ENCODE peak calls at places on chromosomes 5 and 9, in nine cellular contexts. One of them, this sample, is unnamed.

GRCh38 chr9:126617740-126618133 is 4.0 kb downstream of the LMX1B start:
- DNase-seq in heart left ventricle: no peak
- DNase-seq in progenitor cell of endocrine pancreas: no peak
- DNase-seq in NB4: no peak
- DNase-seq in coronary artery: no peak
- DNase-seq in Peyer's patch: peak
- DNase-seq in GM13976: no peak
- DNase-seq in endothelial cell: no peak
- DNase-seq in HepG2: no peak
- DNase-seq in this sample: no peak

GRCh38 chr9:89446440-89447310 is 51.2 kb downstream of the SEMA4D start:
- DNase-seq in heart left ventricle: peak
- DNase-seq in progenitor cell of endocrine pancreas: no peak
- DNase-seq in NB4: no peak
- DNase-seq in coronary artery: no peak
- DNase-seq in Peyer's patch: peak
- DNase-seq in GM13976: no peak
- DNase-seq in endothelial cell: no peak
- DNase-seq in HepG2: no peak
- DNase-seq in this sample: no peak

GRCh38 chr5:111119856-111120255 is 27.7 kb downstream of the WDR36 start:
- DNase-seq in heart left ventricle: no peak
- DNase-seq in progenitor cell of endocrine pancreas: no peak
- DNase-seq in NB4: no peak
- DNase-seq in coronary artery: no peak
- DNase-seq in Peyer's patch: no peak
- DNase-seq in GM13976: no peak
- DNase-seq in endothelial cell: no peak
- DNase-seq in HepG2: no peak
- DNase-seq in this sample: no peak

GRCh38 chr5:117295941-117296340 is 721.3 kb upstream of the SEMA6A start:
- DNase-seq in heart left ventricle: no peak
- DNase-seq in progenitor cell of endocrine pancreas: no peak
- DNase-seq in NB4: no peak
- DNase-seq in coronary artery: no peak
- DNase-seq in Peyer's patch: no peak
- DNase-seq in GM13976: no peak
- DNase-seq in endothelial cell: no peak
- DNase-seq in HepG2: no peak
- DNase-seq in this sample: no peak

GRCh38 chr9:119026120-119026519 is 343.1 kb downstream of the BRINP1 start:
- DNase-seq in heart left ventricle: peak
- DNase-seq in progenitor cell of endocrine pancreas: no peak
- DNase-seq in NB4: no peak
- DNase-seq in coronary artery: peak
- DNase-seq in Peyer's patch: no peak
- DNase-seq in GM13976: no peak
- DNase-seq in endothelial cell: no peak
- DNase-seq in HepG2: no peak
- DNase-seq in this sample: no peak

GRCh38 chr5:109532773-109533364 is 123.1 kb upstream of the PJA2 start:
- DNase-seq in heart left ventricle: no peak
- DNase-seq in progenitor cell of endocrine pancreas: no peak
- DNase-seq in NB4: no peak
- DNase-seq in coronary artery: no peak
- DNase-seq in Peyer's patch: no peak
- DNase-seq in GM13976: no peak
- DNase-seq in endothelial cell: no peak
- DNase-seq in HepG2: no peak
- DNase-seq in this sample: no peak

GRCh38 chr9:4774209-4774608 is 18.5 kb upstream of the RCL1 start:
- DNase-seq in heart left ventricle: no peak
- DNase-seq in progenitor cell of endocrine pancreas: no peak
- DNase-seq in NB4: peak
- DNase-seq in coronary artery: no peak
- DNase-seq in Peyer's patch: no peak
- DNase-seq in GM13976: no peak
- DNase-seq in endothelial cell: no peak
- DNase-seq in HepG2: no peak
- DNase-seq in this sample: no peak

GRCh38 chr9:110152704-110153374 is 55.1 kb downstream of the C9orf152 start:
- DNase-seq in heart left ventricle: no peak
- DNase-seq in progenitor cell of endocrine pancreas: peak
- DNase-seq in NB4: peak
- DNase-seq in coronary artery: no peak
- DNase-seq in Peyer's patch: no peak
- DNase-seq in GM13976: no peak
- DNase-seq in endothelial cell: peak
- DNase-seq in HepG2: peak
- DNase-seq in this sample: no peak

GRCh38 chr9:3708751-3709150 is 182.9 kb upstream of the RFX3 start:
- DNase-seq in heart left ventricle: no peak
- DNase-seq in progenitor cell of endocrine pancreas: no peak
- DNase-seq in NB4: no peak
- DNase-seq in coronary artery: no peak
- DNase-seq in Peyer's patch: no peak
- DNase-seq in GM13976: no peak
- DNase-seq in endothelial cell: no peak
- DNase-seq in HepG2: no peak
- DNase-seq in this sample: no peak

GRCh38 chr9:84819446-84819845 is 149.9 kb downstream of the NTRK2 start:
- DNase-seq in heart left ventricle: no peak
- DNase-seq in progenitor cell of endocrine pancreas: no peak
- DNase-seq in NB4: no peak
- DNase-seq in coronary artery: no peak
- DNase-seq in Peyer's patch: no peak
- DNase-seq in GM13976: no peak
- DNase-seq in endothelial cell: no peak
- DNase-seq in HepG2: no peak
- DNase-seq in this sample: peak

GRCh38 chr9:124697326-124698200 is 73.5 kb downstream of the NR6A1 start:
- DNase-seq in heart left ventricle: no peak
- DNase-seq in progenitor cell of endocrine pancreas: no peak
- DNase-seq in NB4: no peak
- DNase-seq in coronary artery: no peak
- DNase-seq in Peyer's patch: no peak
- DNase-seq in GM13976: no peak
- DNase-seq in endothelial cell: no peak
- DNase-seq in HepG2: no peak
- DNase-seq in this sample: no peak

GRCh38 chr5:72125931-72126620 is 18.8 kb downstream of the MAP1B start:
- DNase-seq in heart left ventricle: no peak
- DNase-seq in progenitor cell of endocrine pancreas: no peak
- DNase-seq in NB4: no peak
- DNase-seq in coronary artery: no peak
- DNase-seq in Peyer's patch: no peak
- DNase-seq in GM13976: no peak
- DNase-seq in endothelial cell: no peak
- DNase-seq in HepG2: no peak
- DNase-seq in this sample: no peak

GRCh38 chr9:90344013-90344412 is 298.6 kb downstream of the DIRAS2 start:
- DNase-seq in heart left ventricle: no peak
- DNase-seq in progenitor cell of endocrine pancreas: no peak
- DNase-seq in NB4: no peak
- DNase-seq in coronary artery: no peak
- DNase-seq in Peyer's patch: no peak
- DNase-seq in GM13976: no peak
- DNase-seq in endothelial cell: no peak
- DNase-seq in HepG2: no peak
- DNase-seq in this sample: no peak

GRCh38 chr9:21027295-21027694 is 4.1 kb downstream of the HACD4 start:
- DNase-seq in heart left ventricle: no peak
- DNase-seq in progenitor cell of endocrine pancreas: no peak
- DNase-seq in NB4: no peak
- DNase-seq in coronary artery: no peak
- DNase-seq in Peyer's patch: no peak
- DNase-seq in GM13976: no peak
- DNase-seq in endothelial cell: no peak
- DNase-seq in HepG2: no peak
- DNase-seq in this sample: no peak
- TF ChIP-seq CTCF in heart left ventricle: no peak
- TF ChIP-seq CTCF in progenitor cell of endocrine pancreas: no peak
- TF ChIP-seq CTCF in NB4: no peak
- TF ChIP-seq CTCF in coronary artery: no peak
- TF ChIP-seq CTCF in Peyer's patch: no peak
- TF ChIP-seq CTCF in GM13976: no peak
- TF ChIP-seq CTCF in endothelial cell: no peak
- TF ChIP-seq CTCF in HepG2: no peak
- TF ChIP-seq CTCF in this sample: no peak

GRCh38 chr9:104682642-104683041 is 11.7 kb upstream of the OR13D1 start:
- DNase-seq in heart left ventricle: no peak
- DNase-seq in progenitor cell of endocrine pancreas: no peak
- DNase-seq in NB4: peak
- DNase-seq in coronary artery: no peak
- DNase-seq in Peyer's patch: no peak
- DNase-seq in GM13976: peak
- DNase-seq in endothelial cell: no peak
- DNase-seq in HepG2: peak
- DNase-seq in this sample: no peak
- TF ChIP-seq CTCF in heart left ventricle: peak
- TF ChIP-seq CTCF in progenitor cell of endocrine pancreas: peak
- TF ChIP-seq CTCF in NB4: peak
- TF ChIP-seq CTCF in coronary artery: no peak
- TF ChIP-seq CTCF in Peyer's patch: peak
- TF ChIP-seq CTCF in GM13976: peak
- TF ChIP-seq CTCF in endothelial cell: peak
- TF ChIP-seq CTCF in HepG2: peak
- TF ChIP-seq CTCF in this sample: peak

GRCh38 chr9:33816327-33817252 is at the start of gene UBE2R2:
- DNase-seq in heart left ventricle: peak
- DNase-seq in progenitor cell of endocrine pancreas: peak
- DNase-seq in NB4: peak
- DNase-seq in coronary artery: peak
- DNase-seq in Peyer's patch: peak
- DNase-seq in GM13976: peak
- DNase-seq in endothelial cell: peak
- DNase-seq in HepG2: peak
- DNase-seq in this sample: peak
- TF ChIP-seq CTCF in heart left ventricle: no peak
- TF ChIP-seq CTCF in progenitor cell of endocrine pancreas: no peak
- TF ChIP-seq CTCF in NB4: no peak
- TF ChIP-seq CTCF in coronary artery: no peak
- TF ChIP-seq CTCF in Peyer's patch: no peak
- TF ChIP-seq CTCF in GM13976: no peak
- TF ChIP-seq CTCF in endothelial cell: no peak
- TF ChIP-seq CTCF in HepG2: no peak
- TF ChIP-seq CTCF in this sample: no peak

GRCh38 chr5:402615-403359 is 40.2 kb upstream of the EXOC3 start:
- DNase-seq in heart left ventricle: no peak
- DNase-seq in progenitor cell of endocrine pancreas: no peak
- DNase-seq in NB4: peak
- DNase-seq in coronary artery: peak
- DNase-seq in Peyer's patch: no peak
- DNase-seq in GM13976: peak
- DNase-seq in endothelial cell: no peak
- DNase-seq in HepG2: no peak
- DNase-seq in this sample: peak
- TF ChIP-seq CTCF in heart left ventricle: no peak
- TF ChIP-seq CTCF in progenitor cell of endocrine pancreas: no peak
- TF ChIP-seq CTCF in NB4: peak
- TF ChIP-seq CTCF in coronary artery: no peak
- TF ChIP-seq CTCF in Peyer's patch: no peak
- TF ChIP-seq CTCF in GM13976: no peak
- TF ChIP-seq CTCF in endothelial cell: no peak
- TF ChIP-seq CTCF in HepG2: no peak
- TF ChIP-seq CTCF in this sample: no peak

DNA sequence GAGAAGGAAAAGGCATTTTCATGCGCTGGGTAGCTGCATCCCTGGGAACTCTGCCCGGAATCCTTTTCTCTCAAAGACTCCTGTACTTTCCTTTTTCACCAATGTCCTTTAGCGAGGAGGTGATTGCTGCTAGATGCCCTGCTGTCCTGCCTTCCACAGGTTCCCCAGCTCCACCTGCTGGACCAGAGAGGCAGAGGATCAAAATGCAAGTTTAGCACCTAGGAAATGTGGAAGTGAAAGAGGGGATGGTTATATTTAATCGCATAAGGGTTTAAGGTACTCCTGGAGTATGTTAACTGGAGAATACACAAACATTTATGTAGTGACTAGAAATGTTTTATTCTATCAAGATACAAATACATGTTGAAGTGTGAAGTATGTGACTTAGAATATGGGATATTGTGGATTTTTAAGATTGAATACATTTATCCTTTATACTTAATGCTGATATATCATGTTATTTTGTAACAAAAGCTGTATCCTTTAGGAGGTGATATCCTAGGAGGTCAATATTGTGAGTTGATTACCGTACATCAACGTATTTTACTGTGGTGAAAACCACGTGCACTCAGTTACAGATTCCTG is 145.8 kb downstream of the ARHGAP26 start:
- DNase-seq in heart left ventricle: no peak
- DNase-seq in progenitor cell of endocrine pancreas: peak
- DNase-seq in NB4: peak
- DNase-seq in coronary artery: no peak
- DNase-seq in Peyer's patch: no peak
- DNase-seq in GM13976: peak
- DNase-seq in endothelial cell: peak
- DNase-seq in HepG2: peak
- DNase-seq in this sample: no peak
- TF ChIP-seq CTCF in heart left ventricle: peak
- TF ChIP-seq CTCF in progenitor cell of endocrine pancreas: peak
- TF ChIP-seq CTCF in NB4: peak
- TF ChIP-seq CTCF in coronary artery: no peak
- TF ChIP-seq CTCF in Peyer's patch: peak
- TF ChIP-seq CTCF in GM13976: peak
- TF ChIP-seq CTCF in endothelial cell: peak
- TF ChIP-seq CTCF in HepG2: peak
- TF ChIP-seq CTCF in this sample: peak

DNA sequence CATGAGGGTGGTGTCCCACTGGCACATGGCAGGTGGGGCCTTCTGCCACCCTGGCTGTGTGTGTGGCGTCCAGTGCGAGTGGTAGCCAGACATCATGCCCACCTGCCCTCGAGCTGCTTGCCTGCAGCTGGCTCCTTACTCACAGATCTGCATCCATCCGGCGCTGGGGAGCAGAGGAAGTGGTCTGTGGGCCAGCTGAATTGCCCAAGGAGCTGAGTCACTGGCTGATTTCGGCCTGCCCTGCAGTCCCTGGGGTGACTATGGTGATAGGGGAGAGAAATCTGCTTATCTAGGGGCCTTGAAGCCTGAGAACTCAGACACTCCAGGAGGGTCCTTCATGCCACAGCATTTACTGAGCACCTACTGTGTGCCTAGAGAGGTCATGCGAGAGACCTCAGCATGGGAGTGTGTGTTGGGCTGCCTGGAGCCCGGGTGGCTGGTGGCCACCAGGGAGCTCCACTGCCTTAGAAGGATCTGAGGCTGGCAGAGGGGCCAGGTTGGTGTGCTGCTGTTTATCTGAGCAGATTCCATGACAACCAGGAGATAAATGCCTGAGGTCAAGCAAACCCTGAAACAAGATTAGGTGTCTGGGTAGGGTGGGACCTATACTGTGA is 57.1 kb downstream of the SLC22A5 start:
- DNase-seq in heart left ventricle: peak
- DNase-seq in progenitor cell of endocrine pancreas: no peak
- DNase-seq in NB4: peak
- DNase-seq in coronary artery: peak
- DNase-seq in Peyer's patch: peak
- DNase-seq in GM13976: peak
- DNase-seq in endothelial cell: no peak
- DNase-seq in HepG2: peak
- DNase-seq in this sample: no peak
- TF ChIP-seq CTCF in heart left ventricle: no peak
- TF ChIP-seq CTCF in progenitor cell of endocrine pancreas: peak
- TF ChIP-seq CTCF in NB4: peak
- TF ChIP-seq CTCF in coronary artery: no peak
- TF ChIP-seq CTCF in Peyer's patch: peak
- TF ChIP-seq CTCF in GM13976: peak
- TF ChIP-seq CTCF in endothelial cell: no peak
- TF ChIP-seq CTCF in HepG2: peak
- TF ChIP-seq CTCF in this sample: peak